ENCODE peak calls at places on chromosomes 3 and 15, in ten cellular contexts. One of them, this sample, is unnamed.
A peak's percentile ranks its signal among the peaks of the same experiment; 100 is the strongest.

GRCh38 chr15:73677146-73677607 is 7.0 kb upstream of the CD276 start:
- DNase-seq in suprapubic skin: peak; percentile 77
- DNase-seq in HepG2: peak; percentile 65
- DNase-seq in tibial nerve: peak; percentile 50
- DNase-seq in upper lobe of left lung: peak; percentile 52
- DNase-seq in transverse colon: peak; percentile 76
- DNase-seq in SK-N-SH: peak; percentile 60
- DNase-seq in ovary: peak; percentile 80
- DNase-seq in esophagus muscularis mucosa: peak; percentile 91
- DNase-seq in sigmoid colon: peak; percentile 85
- DNase-seq in this sample: peak; percentile 77

GRCh38 chr15:55361048-55361447 is 42.0 kb downstream of the PIGB start:
- DNase-seq in sigmoid colon: no peak
- DNase-seq in SK-N-SH: no peak
- DNase-seq in HepG2: no peak
- DNase-seq in ovary: no peak
- DNase-seq in upper lobe of left lung: peak; percentile 83
- DNase-seq in transverse colon: no peak
- DNase-seq in suprapubic skin: no peak
- DNase-seq in esophagus muscularis mucosa: no peak
- DNase-seq in tibial nerve: no peak
- DNase-seq in this sample: no peak

GRCh38 chr15:24956131-24956838 is 1.5 kb downstream of the SNRPN start:
- DNase-seq in esophagus muscularis mucosa: peak; percentile 92
- DNase-seq in HepG2: peak; percentile 59
- DNase-seq in sigmoid colon: peak; percentile 90
- DNase-seq in upper lobe of left lung: peak; percentile 80
- DNase-seq in ovary: peak; percentile 80
- DNase-seq in SK-N-SH: peak; percentile 79
- DNase-seq in tibial nerve: no peak
- DNase-seq in transverse colon: peak; percentile 78
- DNase-seq in suprapubic skin: peak; percentile 78
- DNase-seq in this sample: peak; percentile 74

GRCh38 chr3:195537995-195538394 is 5.1 kb downstream of the PPP1R2 start:
- DNase-seq in upper lobe of left lung: no peak
- DNase-seq in sigmoid colon: no peak
- DNase-seq in HepG2: no peak
- DNase-seq in suprapubic skin: no peak
- DNase-seq in ovary: no peak
- DNase-seq in esophagus muscularis mucosa: no peak
- DNase-seq in SK-N-SH: no peak
- DNase-seq in tibial nerve: no peak
- DNase-seq in transverse colon: peak; percentile 51
- DNase-seq in this sample: no peak

GRCh38 chr3:72317491-72317890 is 530.8 kb downstream of the SHQ1 start:
- DNase-seq in upper lobe of left lung: no peak
- DNase-seq in ovary: no peak
- DNase-seq in SK-N-SH: no peak
- DNase-seq in sigmoid colon: no peak
- DNase-seq in tibial nerve: no peak
- DNase-seq in esophagus muscularis mucosa: no peak
- DNase-seq in transverse colon: no peak
- DNase-seq in HepG2: no peak
- DNase-seq in suprapubic skin: no peak
- DNase-seq in this sample: peak; percentile 40

GRCh38 chr15:94671845-94672524 is 440.6 kb downstream of the MCTP2 start:
- DNase-seq in ovary: peak; percentile 53
- DNase-seq in sigmoid colon: peak; percentile 68
- DNase-seq in tibial nerve: no peak
- DNase-seq in upper lobe of left lung: no peak
- DNase-seq in HepG2: no peak
- DNase-seq in transverse colon: no peak
- DNase-seq in esophagus muscularis mucosa: peak; percentile 68
- DNase-seq in SK-N-SH: no peak
- DNase-seq in suprapubic skin: no peak
- DNase-seq in this sample: no peak

GRCh38 chr3:82807781-82808180 is 1046.3 kb upstream of the GBE1 start:
- DNase-seq in ovary: no peak
- DNase-seq in upper lobe of left lung: no peak
- DNase-seq in sigmoid colon: no peak
- DNase-seq in tibial nerve: no peak
- DNase-seq in HepG2: no peak
- DNase-seq in suprapubic skin: no peak
- DNase-seq in transverse colon: no peak
- DNase-seq in SK-N-SH: no peak
- DNase-seq in esophagus muscularis mucosa: no peak
- DNase-seq in this sample: no peak

GRCh38 chr3:12966847-12967750 is 106.1 kb downstream of the IQSEC1 start:
- DNase-seq in HepG2: no peak
- DNase-seq in tibial nerve: no peak
- DNase-seq in esophagus muscularis mucosa: no peak
- DNase-seq in sigmoid colon: no peak
- DNase-seq in ovary: peak; percentile 37
- DNase-seq in transverse colon: peak; percentile 31
- DNase-seq in suprapubic skin: peak; percentile 78
- DNase-seq in SK-N-SH: no peak
- DNase-seq in upper lobe of left lung: no peak
- DNase-seq in this sample: no peak

GRCh38 chr3:126494204-126494603 is 18.5 kb upstream of the ZXDC start:
- DNase-seq in esophagus muscularis mucosa: no peak
- DNase-seq in SK-N-SH: no peak
- DNase-seq in upper lobe of left lung: no peak
- DNase-seq in sigmoid colon: no peak
- DNase-seq in transverse colon: no peak
- DNase-seq in suprapubic skin: peak; percentile 40
- DNase-seq in HepG2: no peak
- DNase-seq in tibial nerve: no peak
- DNase-seq in ovary: no peak
- DNase-seq in this sample: no peak

GRCh38 chr3:22608721-22609120 is 594.4 kb upstream of the UBE2E2 start:
- DNase-seq in HepG2: no peak
- DNase-seq in esophagus muscularis mucosa: no peak
- DNase-seq in transverse colon: no peak
- DNase-seq in ovary: no peak
- DNase-seq in SK-N-SH: no peak
- DNase-seq in tibial nerve: no peak
- DNase-seq in suprapubic skin: no peak
- DNase-seq in upper lobe of left lung: no peak
- DNase-seq in sigmoid colon: no peak
- DNase-seq in this sample: no peak

GRCh38 chr3:112632596-112632995 is 8.3 kb downstream of the CCDC80 start:
- DNase-seq in sigmoid colon: no peak
- DNase-seq in esophagus muscularis mucosa: no peak
- DNase-seq in tibial nerve: no peak
- DNase-seq in ovary: no peak
- DNase-seq in upper lobe of left lung: no peak
- DNase-seq in SK-N-SH: no peak
- DNase-seq in transverse colon: no peak
- DNase-seq in HepG2: no peak
- DNase-seq in suprapubic skin: no peak
- DNase-seq in this sample: no peak

GRCh38 chr3:185759523-185759922 is 65.3 kb downstream of the IGF2BP2 start:
- DNase-seq in sigmoid colon: no peak
- DNase-seq in ovary: no peak
- DNase-seq in suprapubic skin: no peak
- DNase-seq in tibial nerve: no peak
- DNase-seq in transverse colon: no peak
- DNase-seq in esophagus muscularis mucosa: no peak
- DNase-seq in HepG2: no peak
- DNase-seq in upper lobe of left lung: no peak
- DNase-seq in SK-N-SH: no peak
- DNase-seq in this sample: no peak

GRCh38 chr3:88002448-88002847 is 56.4 kb downstream of the CGGBP1 start:
- DNase-seq in upper lobe of left lung: no peak
- DNase-seq in tibial nerve: no peak
- DNase-seq in ovary: no peak
- DNase-seq in HepG2: no peak
- DNase-seq in SK-N-SH: no peak
- DNase-seq in sigmoid colon: no peak
- DNase-seq in suprapubic skin: no peak
- DNase-seq in transverse colon: no peak
- DNase-seq in esophagus muscularis mucosa: no peak
- DNase-seq in this sample: no peak

GRCh38 chr3:187112934-187113793 is 26.1 kb downstream of the RPL39L start:
- DNase-seq in tibial nerve: no peak
- DNase-seq in transverse colon: no peak
- DNase-seq in upper lobe of left lung: no peak
- DNase-seq in esophagus muscularis mucosa: no peak
- DNase-seq in HepG2: peak; percentile 12
- DNase-seq in SK-N-SH: peak; percentile 16
- DNase-seq in sigmoid colon: no peak
- DNase-seq in ovary: no peak
- DNase-seq in suprapubic skin: no peak
- DNase-seq in this sample: no peak

GRCh38 chr3:148856404-148856803 is 8.7 kb upstream of the CPA3 start:
- DNase-seq in upper lobe of left lung: no peak
- DNase-seq in esophagus muscularis mucosa: no peak
- DNase-seq in HepG2: no peak
- DNase-seq in SK-N-SH: no peak
- DNase-seq in transverse colon: no peak
- DNase-seq in suprapubic skin: peak; percentile 60
- DNase-seq in tibial nerve: no peak
- DNase-seq in sigmoid colon: peak; percentile 59
- DNase-seq in ovary: peak; percentile 20
- DNase-seq in this sample: no peak

GRCh38 chr3:62188547-62189375 is 184.6 kb downstream of the FEZF2 start:
- DNase-seq in tibial nerve: peak; percentile 67
- DNase-seq in transverse colon: peak; percentile 76
- DNase-seq in suprapubic skin: peak; percentile 84
- DNase-seq in HepG2: peak; percentile 48
- DNase-seq in ovary: peak; percentile 82
- DNase-seq in sigmoid colon: peak; percentile 88
- DNase-seq in upper lobe of left lung: peak; percentile 63
- DNase-seq in SK-N-SH: peak; percentile 76
- DNase-seq in esophagus muscularis mucosa: no peak
- DNase-seq in this sample: peak; percentile 76

GRCh38 chr3:76367281-76367680 is 581.9 kb upstream of the ZNF717 start:
- DNase-seq in ovary: no peak
- DNase-seq in esophagus muscularis mucosa: no peak
- DNase-seq in SK-N-SH: no peak
- DNase-seq in transverse colon: no peak
- DNase-seq in sigmoid colon: no peak
- DNase-seq in HepG2: no peak
- DNase-seq in tibial nerve: no peak
- DNase-seq in upper lobe of left lung: no peak
- DNase-seq in suprapubic skin: no peak
- DNase-seq in this sample: no peak

GRCh38 chr3:50655009-50655830 is 19.5 kb upstream of the DOCK3 start:
- DNase-seq in upper lobe of left lung: no peak
- DNase-seq in transverse colon: no peak
- DNase-seq in sigmoid colon: no peak
- DNase-seq in tibial nerve: no peak
- DNase-seq in ovary: no peak
- DNase-seq in SK-N-SH: no peak
- DNase-seq in HepG2: no peak
- DNase-seq in suprapubic skin: no peak
- DNase-seq in esophagus muscularis mucosa: no peak
- DNase-seq in this sample: no peak

GRCh38 chr3:112456147-112456546 is 43.1 kb downstream of the BTLA start:
- DNase-seq in tibial nerve: no peak
- DNase-seq in upper lobe of left lung: no peak
- DNase-seq in suprapubic skin: no peak
- DNase-seq in esophagus muscularis mucosa: no peak
- DNase-seq in SK-N-SH: no peak
- DNase-seq in HepG2: no peak
- DNase-seq in transverse colon: no peak
- DNase-seq in ovary: no peak
- DNase-seq in sigmoid colon: no peak
- DNase-seq in this sample: no peak

GRCh38 chr15:57820119-57820518 is 113.6 kb downstream of the POLR2M start:
- DNase-seq in upper lobe of left lung: no peak
- DNase-seq in HepG2: no peak
- DNase-seq in esophagus muscularis mucosa: no peak
- DNase-seq in suprapubic skin: no peak
- DNase-seq in transverse colon: no peak
- DNase-seq in SK-N-SH: no peak
- DNase-seq in ovary: no peak
- DNase-seq in tibial nerve: no peak
- DNase-seq in sigmoid colon: no peak
- DNase-seq in this sample: no peak

GRCh38 chr15:98076021-98076816 is 115.7 kb downstream of the ARRDC4 start:
- DNase-seq in tibial nerve: peak; percentile 22
- DNase-seq in HepG2: no peak
- DNase-seq in ovary: peak; percentile 37
- DNase-seq in esophagus muscularis mucosa: no peak
- DNase-seq in SK-N-SH: no peak
- DNase-seq in sigmoid colon: peak; percentile 78
- DNase-seq in upper lobe of left lung: peak; percentile 63
- DNase-seq in suprapubic skin: no peak
- DNase-seq in transverse colon: peak; percentile 11
- DNase-seq in this sample: no peak

GRCh38 chr3:123361019-123361418 is 87.9 kb downstream of the ADCY5 start:
- DNase-seq in ovary: no peak
- DNase-seq in tibial nerve: no peak
- DNase-seq in sigmoid colon: peak; percentile 28
- DNase-seq in upper lobe of left lung: no peak
- DNase-seq in transverse colon: no peak
- DNase-seq in SK-N-SH: no peak
- DNase-seq in HepG2: no peak
- DNase-seq in suprapubic skin: no peak
- DNase-seq in esophagus muscularis mucosa: no peak
- DNase-seq in this sample: no peak
- TF ChIP-seq CTCF in ovary: no peak
- TF ChIP-seq CTCF in tibial nerve: no peak
- TF ChIP-seq CTCF in sigmoid colon: no peak
- TF ChIP-seq CTCF in upper lobe of left lung: no peak
- TF ChIP-seq CTCF in transverse colon: no peak
- TF ChIP-seq CTCF in SK-N-SH: peak; percentile 12
- TF ChIP-seq CTCF in HepG2: no peak
- TF ChIP-seq CTCF in suprapubic skin: no peak
- TF ChIP-seq CTCF in esophagus muscularis mucosa: no peak
- TF ChIP-seq CTCF in this sample: no peak

GRCh38 chr15:41498657-41499056 is 5.0 kb downstream of the ITPKA start:
- DNase-seq in sigmoid colon: no peak
- DNase-seq in upper lobe of left lung: no peak
- DNase-seq in ovary: no peak
- DNase-seq in HepG2: no peak
- DNase-seq in transverse colon: no peak
- DNase-seq in esophagus muscularis mucosa: no peak
- DNase-seq in suprapubic skin: no peak
- DNase-seq in tibial nerve: no peak
- DNase-seq in SK-N-SH: no peak
- DNase-seq in this sample: no peak
- H3K27me3 ChIP-seq in sigmoid colon: peaks cover 30% of the 10 kb centered on the region
- H3K27me3 ChIP-seq in upper lobe of left lung: peaks cover 44% of the 10 kb centered on the region
- H3K27me3 ChIP-seq in ovary: peaks cover 4% of the 10 kb centered on the region
- H3K27me3 ChIP-seq in HepG2: no peaks in the 10 kb centered on the region
- H3K27me3 ChIP-seq in transverse colon: peaks cover 56% of the 10 kb centered on the region
- H3K27me3 ChIP-seq in esophagus muscularis mucosa: peaks cover 96% of the 10 kb centered on the region
- H3K27me3 ChIP-seq in suprapubic skin: peaks cover 86% of the 10 kb centered on the region
- H3K27me3 ChIP-seq in tibial nerve: peaks cover 3% of the 10 kb centered on the region
- H3K27me3 ChIP-seq in SK-N-SH: no peaks in the 10 kb centered on the region
- H3K27me3 ChIP-seq in this sample: peaks cover 40% of the 10 kb centered on the region

GRCh38 chr15:49255966-49256759 is 86.1 kb downstream of the GALK2 start:
- DNase-seq in esophagus muscularis mucosa: no peak
- DNase-seq in ovary: no peak
- DNase-seq in upper lobe of left lung: no peak
- DNase-seq in SK-N-SH: no peak
- DNase-seq in suprapubic skin: no peak
- DNase-seq in sigmoid colon: no peak
- DNase-seq in transverse colon: no peak
- DNase-seq in HepG2: no peak
- DNase-seq in tibial nerve: no peak
- DNase-seq in this sample: no peak
- TF ChIP-seq EP300 in esophagus muscularis mucosa: no peak
- TF ChIP-seq EP300 in ovary: no peak
- TF ChIP-seq EP300 in upper lobe of left lung: no peak
- TF ChIP-seq EP300 in SK-N-SH: no peak
- TF ChIP-seq EP300 in suprapubic skin: no peak
- TF ChIP-seq EP300 in sigmoid colon: no peak
- TF ChIP-seq EP300 in transverse colon: no peak
- TF ChIP-seq EP300 in HepG2: no peak
- TF ChIP-seq EP300 in tibial nerve: no peak
- TF ChIP-seq EP300 in this sample: no peak

GRCh38 chr15:47988564-47988963 is 132.2 kb upstream of the SLC24A5 start:
- DNase-seq in transverse colon: no peak
- DNase-seq in suprapubic skin: no peak
- DNase-seq in upper lobe of left lung: no peak
- DNase-seq in esophagus muscularis mucosa: no peak
- DNase-seq in SK-N-SH: no peak
- DNase-seq in sigmoid colon: no peak
- DNase-seq in HepG2: no peak
- DNase-seq in tibial nerve: no peak
- DNase-seq in ovary: no peak
- DNase-seq in this sample: no peak
- TF ChIP-seq CTCF in transverse colon: no peak
- TF ChIP-seq CTCF in suprapubic skin: no peak
- TF ChIP-seq CTCF in upper lobe of left lung: no peak
- TF ChIP-seq CTCF in esophagus muscularis mucosa: no peak
- TF ChIP-seq CTCF in SK-N-SH: no peak
- TF ChIP-seq CTCF in sigmoid colon: no peak
- TF ChIP-seq CTCF in HepG2: no peak
- TF ChIP-seq CTCF in tibial nerve: no peak
- TF ChIP-seq CTCF in ovary: no peak
- TF ChIP-seq CTCF in this sample: no peak